ENCODE peak calls at places on chromosome 10, in six cellular contexts. S is thoracic aorta; W is RWPE2; J is CD4-positive, CD25-positive, alpha-beta regulatory T cell; A is uterus; Z is ovary. D is an unnamed sample.
A peak's percentile ranks its signal among the peaks of the same experiment; 100 is the strongest.

GRCh38 chr10:115706482-115707076 is 566.4 kb downstream of the GFRA1 start:
- DNase-seq in S (no peak), W (no peak), J (peak; percentile 1), A (no peak), Z (no peak), D (no peak)

GRCh38 chr10:119871881-119872609 is 598 bp downstream of the MCMBP start:
- DNase-seq in S (no peak), W (peak; percentile 56), J (peak; percentile 69), A (peak; percentile 34), Z (peak; percentile 36), D (peak; percentile 61)

GRCh38 chr10:86648706-86649426 is 5.5 kb upstream of the OPN4 start:
- DNase-seq in S (peak; percentile 7), W (peak; percentile 96), J (no peak), A (peak; percentile 74), Z (peak; percentile 70), D (peak; percentile 75)

GRCh38 chr10:31768467-31768866 is 160.2 kb downstream of the ARHGAP12 start:
- DNase-seq in S (no peak), W (no peak), J (no peak), A (no peak), Z (no peak), D (no peak)

GRCh38 chr10:123687758-123688157 is 21.6 kb downstream of the GPR26 start:
- DNase-seq in S (no peak), W (no peak), J (no peak), A (no peak), Z (no peak), D (no peak)

GRCh38 chr10:11425288-11425595 is 186.2 kb downstream of the USP6NL start:
- DNase-seq in S (no peak), W (no peak), J (no peak), A (no peak), Z (no peak), D (no peak)

GRCh38 chr10:15370212-15370740 is 813 bp downstream of the FAM171A1 start:
- DNase-seq in S (no peak), W (no peak), J (no peak), A (no peak), Z (peak; percentile 19), D (peak; percentile 15)

GRCh38 chr10:21993360-21994001 is 10.0 kb downstream of the DNAJC1 start:
- DNase-seq in S (no peak), W (no peak), J (peak; percentile 57), A (no peak), Z (no peak), D (no peak)

GRCh38 chr10:30553625-30554442 is 75.7 kb downstream of the LYZL2 start:
- DNase-seq in S (no peak), W (no peak), J (no peak), A (peak; percentile 75), Z (peak; percentile 76), D (peak; percentile 87)

GRCh38 chr10:89219512-89220218 is 12.5 kb upstream of the CH25H start:
- DNase-seq in S (no peak), W (no peak), J (no peak), A (no peak), Z (no peak), D (no peak)

GRCh38 chr10:48542471-48543210 is 62.2 kb downstream of the ARHGAP22 start:
- DNase-seq in S (no peak), W (peak; percentile 33), J (no peak), A (no peak), Z (no peak), D (peak; percentile 17)

GRCh38 chr10:52951819-52952218 is 179.2 kb upstream of the MBL2 start:
- DNase-seq in S (no peak), W (no peak), J (no peak), A (no peak), Z (no peak), D (peak; percentile 27)

GRCh38 chr10:43113201-43113893 is 24.9 kb upstream of the CSGALNACT2 start:
- DNase-seq in S (no peak), W (no peak), J (no peak), A (no peak), Z (no peak), D (no peak)

GRCh38 chr10:104711167-104711765 is 70.2 kb downstream of the SORCS3 start:
- DNase-seq in S (no peak), W (no peak), J (no peak), A (no peak), Z (no peak), D (no peak)

GRCh38 chr10:21750424-21750823 is 216.4 kb downstream of the MLLT10 start:
- DNase-seq in S (no peak), W (no peak), J (no peak), A (no peak), Z (no peak), D (no peak)

GRCh38 chr10:99394761-99395386 is 35.5 kb downstream of the GOT1 start:
- DNase-seq in S (no peak), W (no peak), J (no peak), A (no peak), Z (no peak), D (no peak)

GRCh38 chr10:124743188-124744046 is 761 bp downstream of the FAM53B start:
- DNase-seq in S (no peak), W (no peak), J (peak; percentile 48), A (no peak), Z (no peak), D (peak; percentile 55)

DNA sequence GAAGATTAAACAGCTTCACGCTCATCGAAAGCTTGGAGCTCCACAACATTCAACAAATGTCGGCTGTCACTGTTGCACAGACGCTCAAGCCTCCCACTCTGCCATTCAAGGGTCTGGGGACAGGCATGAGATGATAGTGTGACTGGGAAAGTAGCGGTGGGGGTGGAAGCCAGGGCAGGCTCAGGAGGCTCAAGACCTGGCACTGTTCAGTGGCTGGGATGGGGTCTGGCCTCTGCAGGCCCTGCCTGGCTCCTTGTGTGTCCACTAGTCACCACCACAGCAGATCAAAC is 13.5 kb upstream of the GTPBP4 start:
- DNase-seq in S (no peak), W (no peak), J (no peak), A (no peak), Z (no peak), D (no peak)
- H3K27ac ChIP-seq in S (no peak overlapping the region), W (no peak overlapping the region), J (no peak overlapping the region), A (no peak overlapping the region), Z (no peak overlapping the region), D (no peak overlapping the region)

DNA sequence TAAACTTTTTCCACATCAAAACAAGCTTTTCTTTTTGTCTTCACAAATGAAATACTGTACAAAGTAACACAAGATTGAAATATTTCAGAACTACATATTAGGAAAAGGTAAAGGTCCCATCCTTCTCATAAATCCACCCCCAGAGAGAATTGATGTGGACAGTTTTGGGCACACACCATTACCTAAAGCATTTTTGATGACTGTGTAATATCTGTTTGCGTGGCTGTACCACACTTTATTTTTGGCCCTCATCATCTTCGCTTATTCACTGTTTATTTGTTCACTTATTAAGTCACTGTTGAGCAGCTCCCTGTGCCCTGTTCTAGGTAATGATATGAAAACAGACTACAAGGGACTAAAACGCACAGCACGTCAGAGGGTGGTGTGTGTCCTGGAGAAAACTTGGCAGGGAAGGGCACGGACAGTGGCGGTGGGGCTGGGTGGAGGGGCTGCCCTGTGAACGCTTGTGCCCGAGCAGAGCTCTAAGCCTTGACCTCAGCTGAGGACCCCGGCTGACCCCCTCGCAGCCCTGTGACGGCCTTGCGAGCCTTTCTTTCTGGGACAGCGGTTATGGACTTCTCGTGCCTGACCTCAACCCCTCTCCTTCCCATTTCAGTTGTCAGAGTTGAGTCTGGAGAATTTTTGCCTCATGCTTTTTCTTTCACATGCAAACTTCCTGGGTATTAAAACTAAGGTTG is 241.3 kb downstream of the EMX2 start:
- DNase-seq in S (no peak), W (no peak), J (no peak), A (no peak), Z (no peak), D (no peak)
- H3K4me1 ChIP-seq in S (no peaks in the 10 kb centered on the region), W (no peaks in the 10 kb centered on the region), J (no peaks in the 10 kb centered on the region), A (no peaks in the 10 kb centered on the region), Z (no peaks in the 10 kb centered on the region), D (no peaks in the 10 kb centered on the region)

GRCh38 chr10:71141528-71141927 is 70.8 kb upstream of the UNC5B start:
- DNase-seq in S (no peak), W (no peak), J (no peak), A (no peak), Z (no peak), D (no peak)

GRCh38 chr10:71143610-71144009 is 68.8 kb upstream of the UNC5B start:
- DNase-seq in S (no peak), W (no peak), J (no peak), A (no peak), Z (no peak), D (no peak)

GRCh38 chr10:71143170-71143569 is 69.2 kb upstream of the UNC5B start:
- DNase-seq in S (no peak), W (no peak), J (no peak), A (no peak), Z (no peak), D (no peak)

GRCh38 chr10:71144824-71145223 is 67.5 kb upstream of the UNC5B start:
- DNase-seq in S (no peak), W (no peak), J (no peak), A (no peak), Z (no peak), D (no peak)

DNA sequence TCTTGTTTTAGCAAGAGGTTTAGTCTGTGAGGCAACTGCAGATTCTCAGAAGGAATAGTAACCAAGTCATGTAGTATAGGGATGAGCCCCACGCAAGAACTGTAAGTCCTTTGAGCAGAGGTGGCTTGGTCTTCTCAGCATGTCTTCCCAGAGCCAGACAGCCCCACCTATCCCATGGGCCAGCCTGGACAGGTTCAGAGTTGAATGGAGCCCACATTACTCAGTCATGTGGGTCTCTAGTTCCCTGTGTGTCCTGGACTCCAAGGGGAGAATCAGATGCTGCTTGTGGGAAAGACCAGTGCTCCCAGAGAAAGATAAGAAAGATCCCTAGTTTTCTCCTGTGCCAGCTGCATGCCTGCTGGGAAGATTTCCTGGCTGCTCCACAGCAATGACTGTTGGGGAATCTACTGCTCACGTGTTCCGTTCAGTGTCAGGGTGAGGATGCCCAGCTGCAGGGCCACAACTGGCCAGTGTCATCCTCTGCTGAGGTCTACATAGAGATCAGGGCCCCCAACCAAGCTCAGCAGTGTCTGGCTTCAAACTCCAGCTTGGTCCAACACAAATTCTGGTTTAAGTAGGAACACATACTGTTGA is 66.9 kb upstream of the UNC5B start:
- DNase-seq in S (no peak), W (no peak), J (no peak), A (no peak), Z (no peak), D (peak; percentile 11)
- H3K27ac ChIP-seq in S (no peak overlapping the region), W (no peak overlapping the region), J (no peak overlapping the region), A (no peak overlapping the region), Z (no peak overlapping the region), D (no peak overlapping the region)

GRCh38 chr10:79131730-79132644 is 63.2 kb downstream of the ZMIZ1 start:
- DNase-seq in S (no peak), W (no peak), J (no peak), A (no peak), Z (no peak), D (no peak)

GRCh38 chr10:79129361-79129997 is 60.7 kb downstream of the ZMIZ1 start:
- DNase-seq in S (no peak), W (no peak), J (no peak), A (no peak), Z (peak; percentile 65), D (peak; percentile 61)

GRCh38 chr10:79128923-79129305 is 60.1 kb downstream of the ZMIZ1 start:
- DNase-seq in S (no peak), W (no peak), J (peak; percentile 20), A (no peak), Z (no peak), D (no peak)

GRCh38 chr10:79130255-79130654 is 61.5 kb downstream of the ZMIZ1 start:
- DNase-seq in S (no peak), W (no peak), J (no peak), A (no peak), Z (no peak), D (no peak)

DNA sequence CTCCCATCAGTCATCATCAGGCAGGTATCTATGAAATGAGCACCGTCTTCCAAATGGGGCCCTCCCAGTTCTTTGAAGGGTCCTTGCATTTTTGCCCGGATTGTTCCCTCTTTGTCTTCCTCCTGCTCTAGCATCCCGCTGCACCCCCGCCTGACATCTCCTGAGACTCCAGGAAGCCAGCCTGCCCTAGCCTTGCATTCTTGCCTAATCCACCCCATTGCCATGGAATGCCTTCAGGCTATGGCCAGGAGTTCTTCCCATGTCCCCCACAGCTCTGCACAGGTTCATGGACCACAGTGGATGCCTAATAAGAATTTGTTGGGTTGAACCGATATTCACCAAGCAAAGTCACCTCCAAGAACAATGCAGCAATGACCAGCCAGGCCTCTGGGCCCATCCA is 62.1 kb downstream of the ZMIZ1 start:
- DNase-seq in S (no peak), W (no peak), J (no peak), A (no peak), Z (no peak), D (no peak)
- H3K4me1 ChIP-seq in S (peaks cover 42% of the 10 kb centered on the region), W (peaks cover 12% of the 10 kb centered on the region), J (peaks cover 9% of the 10 kb centered on the region), A (peaks cover 26% of the 10 kb centered on the region), Z (peaks cover 57% of the 10 kb centered on the region), D (peaks cover 43% of the 10 kb centered on the region)

D was measured in adrenal gland.